ENCODE peak calls at places on chromosomes 7 and 10, in five cellular contexts. One of them, this sample, is unnamed.

GRCh38 chr10:116744849-116745248 is 2.5 kb upstream of the HSPA12A start:
- DNase-seq in upper lobe of left lung: no peak
- DNase-seq in AG04450: no peak
- DNase-seq in NCI-H2029: no peak
- DNase-seq in GM03348: no peak
- DNase-seq in this sample: no peak

GRCh38 chr7:149664176-149664575 is 109.2 kb downstream of the ZNF467 start:
- DNase-seq in GM03348: no peak
- DNase-seq in AG04450: no peak
- DNase-seq in upper lobe of left lung: no peak
- DNase-seq in NCI-H2029: no peak
- DNase-seq in this sample: no peak

GRCh38 chr10:52343439-52343838 is 29.4 kb downstream of the DKK1 start:
- DNase-seq in GM03348: no peak
- DNase-seq in NCI-H2029: no peak
- DNase-seq in upper lobe of left lung: no peak
- DNase-seq in AG04450: no peak
- DNase-seq in this sample: no peak

GRCh38 chr7:13181221-13181620 is 493.8 kb downstream of the ARL4A start:
- DNase-seq in GM03348: no peak
- DNase-seq in upper lobe of left lung: no peak
- DNase-seq in AG04450: no peak
- DNase-seq in NCI-H2029: peak; percentile 8
- DNase-seq in this sample: no peak

GRCh38 chr10:100482181-100482833 is 19.5 kb downstream of the WNT8B start:
- DNase-seq in AG04450: peak; percentile 13
- DNase-seq in NCI-H2029: peak; percentile 0
- DNase-seq in GM03348: peak; percentile 86
- DNase-seq in upper lobe of left lung: peak; percentile 95
- DNase-seq in this sample: peak; percentile 44

GRCh38 chr7:66344166-66344565 is 139.0 kb downstream of the TPST1 start:
- DNase-seq in NCI-H2029: no peak
- DNase-seq in GM03348: no peak
- DNase-seq in AG04450: no peak
- DNase-seq in upper lobe of left lung: no peak
- DNase-seq in this sample: no peak

GRCh38 chr7:141178486-141179135 is 104.7 kb downstream of the TMEM178B start:
- DNase-seq in AG04450: no peak
- DNase-seq in GM03348: no peak
- DNase-seq in NCI-H2029: peak; percentile 10
- DNase-seq in upper lobe of left lung: no peak
- DNase-seq in this sample: no peak

GRCh38 chr7:145082366-145083240 is 246.8 kb upstream of the TPK1 start:
- DNase-seq in upper lobe of left lung: no peak
- DNase-seq in AG04450: no peak
- DNase-seq in NCI-H2029: no peak
- DNase-seq in GM03348: no peak
- DNase-seq in this sample: no peak

GRCh38 chr7:133504825-133505224 is 251.9 kb downstream of the EXOC4 start:
- DNase-seq in NCI-H2029: no peak
- DNase-seq in AG04450: no peak
- DNase-seq in GM03348: no peak
- DNase-seq in upper lobe of left lung: no peak
- DNase-seq in this sample: no peak

GRCh38 chr10:127866276-127867013 is 26.3 kb downstream of the CLRN3 start:
- DNase-seq in NCI-H2029: no peak
- DNase-seq in upper lobe of left lung: no peak
- DNase-seq in AG04450: no peak
- DNase-seq in GM03348: no peak
- DNase-seq in this sample: no peak

GRCh38 chr7:11551470-11551869 is 280.5 kb downstream of the THSD7A start:
- DNase-seq in NCI-H2029: no peak
- DNase-seq in GM03348: no peak
- DNase-seq in upper lobe of left lung: no peak
- DNase-seq in AG04450: no peak
- DNase-seq in this sample: no peak

GRCh38 chr10:78996449-78997129 is 72.2 kb upstream of the ZMIZ1 start:
- DNase-seq in upper lobe of left lung: no peak
- DNase-seq in AG04450: no peak
- DNase-seq in GM03348: no peak
- DNase-seq in NCI-H2029: no peak
- DNase-seq in this sample: no peak

GRCh38 chr7:106418526-106418925 is 133.7 kb upstream of the NAMPT start:
- DNase-seq in NCI-H2029: no peak
- DNase-seq in upper lobe of left lung: no peak
- DNase-seq in GM03348: no peak
- DNase-seq in AG04450: peak; percentile 7
- DNase-seq in this sample: no peak

GRCh38 chr10:123007558-123008378 is 827 bp downstream of the IKZF5 start:
- DNase-seq in AG04450: peak; percentile 8
- DNase-seq in upper lobe of left lung: no peak
- DNase-seq in GM03348: peak; percentile 53
- DNase-seq in NCI-H2029: peak; percentile 15
- DNase-seq in this sample: peak; percentile 31

GRCh38 chr10:89458289-89458688 is 43.9 kb downstream of the IFIT5 start:
- DNase-seq in AG04450: no peak
- DNase-seq in NCI-H2029: no peak
- DNase-seq in GM03348: peak; percentile 61
- DNase-seq in upper lobe of left lung: no peak
- DNase-seq in this sample: no peak

GRCh38 chr7:90629306-90629918 is 33.3 kb downstream of the CDK14 start:
- DNase-seq in AG04450: peak; percentile 26
- DNase-seq in NCI-H2029: peak; percentile 61
- DNase-seq in upper lobe of left lung: no peak
- DNase-seq in GM03348: peak; percentile 78
- DNase-seq in this sample: no peak

GRCh38 chr10:68109312-68109711 is at the start of gene MYPN:
- DNase-seq in AG04450: no peak
- DNase-seq in upper lobe of left lung: no peak
- DNase-seq in GM03348: no peak
- DNase-seq in NCI-H2029: no peak
- DNase-seq in this sample: no peak

GRCh38 chr10:102450374-102451104 is 804 bp downstream of the C10orf95 start:
- DNase-seq in NCI-H2029: peak; percentile 64
- DNase-seq in GM03348: peak; percentile 94
- DNase-seq in upper lobe of left lung: peak; percentile 98
- DNase-seq in AG04450: no peak
- DNase-seq in this sample: peak; percentile 70

GRCh38 chr10:93066544-93066913 is 5.9 kb downstream of the CYP26C1 start:
- DNase-seq in NCI-H2029: no peak
- DNase-seq in upper lobe of left lung: no peak
- DNase-seq in GM03348: no peak
- DNase-seq in AG04450: no peak
- DNase-seq in this sample: no peak

GRCh38 chr7:157010588-157011332 is at the start of gene MNX1:
- DNase-seq in AG04450: no peak
- DNase-seq in NCI-H2029: peak; percentile 87
- DNase-seq in upper lobe of left lung: peak; percentile 96
- DNase-seq in GM03348: no peak
- DNase-seq in this sample: no peak

GRCh38 chr10:58319599-58319998 is 15.2 kb upstream of the UBE2D1 start:
- DNase-seq in GM03348: no peak
- DNase-seq in NCI-H2029: no peak
- DNase-seq in upper lobe of left lung: no peak
- DNase-seq in AG04450: no peak
- DNase-seq in this sample: no peak

GRCh38 chr10:2488606-2489005 is 578.7 kb upstream of the PFKP start:
- DNase-seq in GM03348: no peak
- DNase-seq in upper lobe of left lung: no peak
- DNase-seq in NCI-H2029: no peak
- DNase-seq in AG04450: no peak
- DNase-seq in this sample: no peak

GRCh38 chr10:13774303-13774893 is 187.6 kb downstream of the PRPF18 start:
- DNase-seq in GM03348: no peak
- DNase-seq in upper lobe of left lung: no peak
- DNase-seq in NCI-H2029: no peak
- DNase-seq in AG04450: no peak
- DNase-seq in this sample: no peak

GRCh38 chr7:38147005-38147404 is 31.0 kb upstream of the STARD3NL start:
- DNase-seq in NCI-H2029: no peak
- DNase-seq in GM03348: no peak
- DNase-seq in AG04450: no peak
- DNase-seq in upper lobe of left lung: no peak
- DNase-seq in this sample: no peak

GRCh38 chr7:98479318-98479717 is 78.4 kb upstream of the BAIAP2L1 start:
- DNase-seq in upper lobe of left lung: no peak
- DNase-seq in NCI-H2029: no peak
- DNase-seq in AG04450: no peak
- DNase-seq in GM03348: no peak
- DNase-seq in this sample: no peak

GRCh38 chr10:71963351-71963755 is 842 bp upstream of the CHST3 start:
- DNase-seq in upper lobe of left lung: peak; percentile 80
- DNase-seq in NCI-H2029: no peak
- DNase-seq in GM03348: peak; percentile 46
- DNase-seq in AG04450: no peak
- DNase-seq in this sample: no peak

GRCh38 chr10:6838118-6838517 is 258.0 kb upstream of the PRKCQ start:
- DNase-seq in AG04450: no peak
- DNase-seq in NCI-H2029: no peak
- DNase-seq in upper lobe of left lung: no peak
- DNase-seq in GM03348: no peak
- DNase-seq in this sample: no peak

GRCh38 chr10:33721509-33721908 is 387.0 kb upstream of the NRP1 start:
- DNase-seq in AG04450: no peak
- DNase-seq in GM03348: no peak
- DNase-seq in NCI-H2029: no peak
- DNase-seq in upper lobe of left lung: no peak
- DNase-seq in this sample: no peak

GRCh38 chr7:48035301-48035966 is at the start of gene C7orf57:
- DNase-seq in GM03348: peak; percentile 99
- DNase-seq in AG04450: peak; percentile 47
- DNase-seq in upper lobe of left lung: peak; percentile 97
- DNase-seq in NCI-H2029: peak; percentile 68
- DNase-seq in this sample: peak; percentile 76

This sample was measured in effector CD8-positive, alpha-beta T cell.